ENCODE peak calls at places on chromosome 1, in eight cellular contexts. One of them, this sample, is unnamed.

GRCh38 chr1:205680073-205680851 is at the start of gene SLC45A3:
- DNase-seq in T-helper 2 cell treated with Interferon-gamma antibody and Interleukin-4, amounts not matched to agents 5 μg/mL and 100 μg/mL, for 36 hours: peak
- DNase-seq in kidney epithelial cell: no peak
- DNase-seq in naive B cell: peak
- DNase-seq in Calu3: peak
- DNase-seq in EL: peak
- DNase-seq in effector memory CD8-positive, alpha-beta T cell: no peak
- DNase-seq in stimulated activated CD4-positive, alpha-beta T cell treated with anti-CD3 and anti-CD28 coated beads, Interleukin-12 subunit alpha, Interleukin-12 subunit beta, amount 100 ng/mL, for 48 hours: no peak
- DNase-seq in this sample: no peak

GRCh38 chr1:74699331-74699730 is 25.7 kb upstream of the ERICH3 start:
- DNase-seq in EL: no peak
- DNase-seq in effector memory CD8-positive, alpha-beta T cell: no peak
- DNase-seq in T-helper 2 cell treated with Interferon-gamma antibody and Interleukin-4, amounts not matched to agents 5 μg/mL and 100 μg/mL, for 36 hours: no peak
- DNase-seq in kidney epithelial cell: no peak
- DNase-seq in naive B cell: no peak
- DNase-seq in Calu3: no peak
- DNase-seq in stimulated activated CD4-positive, alpha-beta T cell treated with anti-CD3 and anti-CD28 coated beads, Interleukin-12 subunit alpha, Interleukin-12 subunit beta, amount 100 ng/mL, for 48 hours: no peak
- DNase-seq in this sample: no peak

GRCh38 chr1:2108877-2109580 is 58.8 kb downstream of the PRKCZ start:
- DNase-seq in effector memory CD8-positive, alpha-beta T cell: no peak
- DNase-seq in kidney epithelial cell: no peak
- DNase-seq in naive B cell: no peak
- DNase-seq in T-helper 2 cell treated with Interferon-gamma antibody and Interleukin-4, amounts not matched to agents 5 μg/mL and 100 μg/mL, for 36 hours: no peak
- DNase-seq in stimulated activated CD4-positive, alpha-beta T cell treated with anti-CD3 and anti-CD28 coated beads, Interleukin-12 subunit alpha, Interleukin-12 subunit beta, amount 100 ng/mL, for 48 hours: no peak
- DNase-seq in Calu3: no peak
- DNase-seq in EL: no peak
- DNase-seq in this sample: no peak

GRCh38 chr1:7207875-7208646 is 422.8 kb downstream of the CAMTA1 start:
- DNase-seq in EL: peak
- DNase-seq in Calu3: peak
- DNase-seq in naive B cell: no peak
- DNase-seq in effector memory CD8-positive, alpha-beta T cell: no peak
- DNase-seq in stimulated activated CD4-positive, alpha-beta T cell treated with anti-CD3 and anti-CD28 coated beads, Interleukin-12 subunit alpha, Interleukin-12 subunit beta, amount 100 ng/mL, for 48 hours: peak
- DNase-seq in kidney epithelial cell: peak
- DNase-seq in T-helper 2 cell treated with Interferon-gamma antibody and Interleukin-4, amounts not matched to agents 5 μg/mL and 100 μg/mL, for 36 hours: peak
- DNase-seq in this sample: no peak

GRCh38 chr1:211485480-211485857 is 6.5 kb downstream of the RD3 start:
- DNase-seq in T-helper 2 cell treated with Interferon-gamma antibody and Interleukin-4, amounts not matched to agents 5 μg/mL and 100 μg/mL, for 36 hours: no peak
- DNase-seq in kidney epithelial cell: no peak
- DNase-seq in effector memory CD8-positive, alpha-beta T cell: no peak
- DNase-seq in naive B cell: no peak
- DNase-seq in Calu3: no peak
- DNase-seq in stimulated activated CD4-positive, alpha-beta T cell treated with anti-CD3 and anti-CD28 coated beads, Interleukin-12 subunit alpha, Interleukin-12 subunit beta, amount 100 ng/mL, for 48 hours: no peak
- DNase-seq in EL: no peak
- DNase-seq in this sample: no peak

GRCh38 chr1:67316180-67316902 is 8.7 kb downstream of the IL12RB2 start:
- DNase-seq in naive B cell: no peak
- DNase-seq in T-helper 2 cell treated with Interferon-gamma antibody and Interleukin-4, amounts not matched to agents 5 μg/mL and 100 μg/mL, for 36 hours: no peak
- DNase-seq in stimulated activated CD4-positive, alpha-beta T cell treated with anti-CD3 and anti-CD28 coated beads, Interleukin-12 subunit alpha, Interleukin-12 subunit beta, amount 100 ng/mL, for 48 hours: no peak
- DNase-seq in EL: no peak
- DNase-seq in Calu3: no peak
- DNase-seq in kidney epithelial cell: no peak
- DNase-seq in effector memory CD8-positive, alpha-beta T cell: no peak
- DNase-seq in this sample: no peak

GRCh38 chr1:77394166-77394565 is 112.3 kb downstream of the AK5 start:
- DNase-seq in kidney epithelial cell: no peak
- DNase-seq in Calu3: no peak
- DNase-seq in naive B cell: no peak
- DNase-seq in T-helper 2 cell treated with Interferon-gamma antibody and Interleukin-4, amounts not matched to agents 5 μg/mL and 100 μg/mL, for 36 hours: no peak
- DNase-seq in EL: peak
- DNase-seq in stimulated activated CD4-positive, alpha-beta T cell treated with anti-CD3 and anti-CD28 coated beads, Interleukin-12 subunit alpha, Interleukin-12 subunit beta, amount 100 ng/mL, for 48 hours: no peak
- DNase-seq in effector memory CD8-positive, alpha-beta T cell: no peak
- DNase-seq in this sample: no peak

GRCh38 chr1:62849031-62849430 is 65.1 kb downstream of the ATG4C start:
- DNase-seq in T-helper 2 cell treated with Interferon-gamma antibody and Interleukin-4, amounts not matched to agents 5 μg/mL and 100 μg/mL, for 36 hours: no peak
- DNase-seq in Calu3: no peak
- DNase-seq in EL: no peak
- DNase-seq in effector memory CD8-positive, alpha-beta T cell: no peak
- DNase-seq in naive B cell: no peak
- DNase-seq in stimulated activated CD4-positive, alpha-beta T cell treated with anti-CD3 and anti-CD28 coated beads, Interleukin-12 subunit alpha, Interleukin-12 subunit beta, amount 100 ng/mL, for 48 hours: no peak
- DNase-seq in kidney epithelial cell: no peak
- DNase-seq in this sample: no peak

GRCh38 chr1:11653616-11654570 is at the start of gene FBXO2:
- DNase-seq in stimulated activated CD4-positive, alpha-beta T cell treated with anti-CD3 and anti-CD28 coated beads, Interleukin-12 subunit alpha, Interleukin-12 subunit beta, amount 100 ng/mL, for 48 hours: no peak
- DNase-seq in naive B cell: no peak
- DNase-seq in kidney epithelial cell: no peak
- DNase-seq in effector memory CD8-positive, alpha-beta T cell: no peak
- DNase-seq in Calu3: no peak
- DNase-seq in T-helper 2 cell treated with Interferon-gamma antibody and Interleukin-4, amounts not matched to agents 5 μg/mL and 100 μg/mL, for 36 hours: no peak
- DNase-seq in EL: no peak
- DNase-seq in this sample: no peak